ENCODE peak calls at places on chromosomes 1 and 21, in eight cellular contexts. T, J, G, A, Z, Y, V and K are unnamed samples.

GRCh38 chr1:211469938-211470529 is 21.9 kb downstream of the RD3 start:
- DNase-seq in J (peak; percentile 75), T (peak; percentile 88), Y (peak; percentile 86), A (peak; percentile 80), V (peak; percentile 46), Z (peak; percentile 23), G (peak; percentile 87), K (peak; percentile 83)

GRCh38 chr1:7341145-7341900 is 429.8 kb upstream of the VAMP3 start:
- DNase-seq in T (no peak), Y (no peak), V (no peak), Z (no peak), G (no peak), J (no peak), A (no peak), K (no peak)

GRCh38 chr1:68103006-68103545 is 52.6 kb upstream of the DIRAS3 start:
- DNase-seq in Y (no peak), A (no peak), G (no peak), Z (no peak), V (no peak), T (no peak), J (no peak), K (no peak)

GRCh38 chr1:202806845-202807366 is 1.3 kb downstream of the KDM5B start:
- DNase-seq in A (peak; percentile 18), Y (peak; percentile 85), J (no peak), G (no peak), T (peak; percentile 82), Z (no peak), V (no peak), K (no peak)

GRCh38 chr1:238900334-238900865 is 486.0 kb upstream of the CHRM3 start:
- DNase-seq in Y (no peak), T (no peak), J (no peak), Z (no peak), G (no peak), V (no peak), A (no peak), K (no peak)

GRCh38 chr1:92291372-92291999 is 7.3 kb downstream of the GLMN start:
- DNase-seq in J (peak; percentile 22), Z (no peak), T (no peak), A (no peak), Y (no peak), V (no peak), G (no peak), K (no peak)

GRCh38 chr1:7046314-7046713 is 261.1 kb downstream of the CAMTA1 start:
- DNase-seq in V (no peak), T (peak; percentile 87), A (no peak), Y (no peak), G (peak; percentile 48), Z (peak; percentile 10), J (no peak), K (no peak)

GRCh38 chr1:30260318-30260717 is 463.1 kb downstream of the MATN1 start:
- DNase-seq in V (no peak), J (no peak), T (no peak), A (no peak), G (peak; percentile 8), Z (no peak), Y (no peak), K (no peak)

GRCh38 chr1:193846881-193847280 is 660.5 kb upstream of the B3GALT2 start:
- DNase-seq in V (no peak), J (no peak), Y (no peak), G (no peak), A (no peak), T (no peak), Z (no peak), K (no peak)

GRCh38 chr1:44808938-44809917 is 905 bp downstream of the BTBD19 start:
- DNase-seq in Y (peak; percentile 92), A (peak; percentile 48), V (no peak), G (peak; percentile 86), J (no peak), T (peak; percentile 94), Z (peak; percentile 88), K (peak; percentile 80)

GRCh38 chr1:29593601-29594382 is 357.5 kb downstream of the PTPRU start:
- DNase-seq in A (no peak), T (no peak), G (peak; percentile 33), J (no peak), V (no peak), Y (no peak), Z (no peak), K (no peak)

GRCh38 chr1:22297999-22298398 is 153.7 kb upstream of the ZBTB40 start:
- DNase-seq in J (no peak), T (no peak), Z (no peak), G (no peak), V (no peak), A (no peak), Y (no peak), K (no peak)

GRCh38 chr21:38936237-38936636 is 130.5 kb downstream of the ETS2 start:
- DNase-seq in Y (no peak), T (no peak), A (no peak), V (no peak), G (no peak), J (no peak), Z (no peak), K (no peak)
- H3K27ac ChIP-seq in Y (no peak overlapping the region), T (no peak overlapping the region), A (no peak overlapping the region), V (no peak overlapping the region), G (no peak overlapping the region), J (no peak overlapping the region), Z (peak overlapping the region; percentile 80), K (no peak overlapping the region)

DNA sequence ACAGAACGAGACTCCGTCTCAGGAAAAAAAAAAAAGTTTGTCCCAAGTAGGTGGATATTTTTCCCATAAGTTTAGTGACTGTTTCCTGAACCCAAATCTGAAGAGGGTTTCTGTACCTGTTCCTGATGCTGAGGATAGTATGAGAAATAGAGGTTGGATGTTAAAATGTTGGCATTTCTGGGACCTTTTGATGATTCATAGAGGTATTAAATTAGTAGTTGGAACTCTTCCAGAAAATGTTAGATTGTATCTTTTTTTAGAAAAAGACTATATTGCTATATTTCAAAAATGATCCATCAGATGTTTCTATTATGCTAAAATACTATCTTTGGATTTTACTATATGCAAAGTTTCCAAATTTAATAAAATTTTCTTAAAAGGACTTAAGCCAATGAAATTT is 2.9 kb upstream of the CENPL start:
- DNase-seq in Z (no peak), T (no peak), Y (no peak), J (no peak), V (no peak), A (no peak), G (no peak), K (no peak)
- H3K27ac ChIP-seq in Z (no peak overlapping the region), T (no peak overlapping the region), Y (no peak overlapping the region), J (no peak overlapping the region), V (no peak overlapping the region), A (no peak overlapping the region), G (no peak overlapping the region), K (no peak overlapping the region)

DNA sequence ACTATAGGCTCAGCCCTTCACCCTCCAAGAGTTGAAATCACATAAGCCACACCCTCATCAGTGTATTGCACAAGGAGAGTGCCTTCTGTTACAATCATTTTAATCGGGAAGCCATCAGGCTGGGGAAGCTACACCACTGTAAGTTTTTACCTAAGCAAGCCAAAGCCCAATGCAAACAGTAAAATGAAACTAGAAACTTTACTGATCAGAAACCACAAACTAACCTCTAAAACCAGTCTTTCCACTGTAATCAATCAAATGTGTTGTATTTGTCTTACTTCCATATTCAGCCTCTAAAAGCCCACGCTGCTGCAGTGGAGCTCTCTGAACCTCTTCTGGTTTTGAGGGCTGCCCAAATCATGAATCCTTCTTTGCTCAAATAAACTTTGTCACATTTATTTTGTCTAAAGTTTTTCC is 26.2 kb downstream of the CAPN8 start:
- DNase-seq in G (no peak), Z (no peak), V (no peak), A (no peak), Y (no peak), J (no peak), T (no peak), K (no peak)
- H3K27ac ChIP-seq in G (no peak overlapping the region), Z (no peak overlapping the region), V (no peak overlapping the region), A (no peak overlapping the region), Y (no peak overlapping the region), J (no peak overlapping the region), T (no peak overlapping the region), K (no peak overlapping the region)

DNA sequence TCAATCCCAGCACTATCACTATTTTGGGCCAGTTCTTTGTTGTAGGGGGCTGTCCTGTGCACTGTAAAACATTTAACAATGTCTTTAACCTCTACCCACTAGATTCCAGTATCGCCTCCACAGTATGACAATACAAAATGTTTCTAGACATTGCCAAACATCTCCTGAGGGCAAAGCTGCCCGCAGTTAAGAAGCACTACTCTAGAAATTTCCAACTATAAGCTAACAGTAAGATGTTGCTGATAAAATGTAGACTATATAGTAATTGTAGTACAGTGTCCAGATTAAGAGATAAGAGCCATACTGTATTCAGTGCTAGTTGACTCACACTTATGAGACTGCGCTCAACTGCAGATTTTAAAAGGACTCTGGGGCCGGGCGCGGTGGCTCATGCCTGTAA is 5.0 kb downstream of the MTF1 start:
- DNase-seq in T (no peak), G (no peak), Y (no peak), A (no peak), V (no peak), Z (no peak), J (no peak), K (no peak)
- H3K27ac ChIP-seq in T (no peak overlapping the region), G (no peak overlapping the region), Y (no peak overlapping the region), A (no peak overlapping the region), V (no peak overlapping the region), Z (no peak overlapping the region), J (no peak overlapping the region), K (no peak overlapping the region)